ENCODE peak calls at places on chromosomes 12 and 14, in four cellular contexts. M is aorta, O is mammary epithelial cell, D is Panc1. V is an unnamed sample.

GRCh38 chr14:34227834-34228662 is 234.0 kb downstream of the SPTSSA start:
- DNase-seq in O (peak), M (peak), D (peak), V (no peak)

GRCh38 chr12:62813031-62813829 is 121.7 kb downstream of the PPM1H start:
- DNase-seq in O (peak), D (peak), M (peak), V (no peak)

GRCh38 chr12:24109381-24110039 is 160.0 kb upstream of the SOX5 start:
- DNase-seq in D (no peak), M (no peak), O (peak), V (no peak)

GRCh38 chr12:27193854-27194544 is 50.1 kb upstream of the STK38L start:
- DNase-seq in M (peak), D (no peak), O (peak), V (no peak)

GRCh38 chr14:59537476-59537875 is 39.1 kb downstream of the CCDC175 start:
- DNase-seq in O (no peak), D (no peak), M (no peak), V (no peak)

GRCh38 chr14:74401504-74402241 is 24.3 kb downstream of the SYNDIG1L start:
- DNase-seq in M (no peak), D (no peak), O (no peak), V (peak)

GRCh38 chr12:54301428-54302045 is 722 bp upstream of the NFE2 start:
- DNase-seq in M (no peak), O (no peak), D (no peak), V (no peak)

GRCh38 chr14:38074091-38074490 is 133.6 kb upstream of the SSTR1 start:
- DNase-seq in D (no peak), M (no peak), O (no peak), V (no peak)

GRCh38 chr12:57456145-57456700 is 1.1 kb downstream of the INHBE start:
- DNase-seq in O (peak), M (no peak), D (no peak), V (no peak)

GRCh38 chr12:64943686-64944085 is 119.2 kb downstream of the TBC1D30 start:
- DNase-seq in M (no peak), D (no peak), O (peak), V (no peak)

GRCh38 chr14:88639221-88639620 is 76.4 kb downstream of the ZC3H14 start:
- DNase-seq in D (no peak), M (no peak), O (no peak), V (no peak)

GRCh38 chr12:107436376-107436775 is 249.2 kb upstream of the PWP1 start:
- DNase-seq in M (no peak), D (no peak), O (peak), V (peak)

GRCh38 chr14:71113376-71113775 is 206.1 kb downstream of the PCNX1 start:
- DNase-seq in O (no peak), M (no peak), D (no peak), V (no peak)

GRCh38 chr14:76456200-76456599 is 80.3 kb downstream of the ESRRB start:
- DNase-seq in O (peak), D (no peak), M (no peak), V (no peak)

GRCh38 chr12:89889051-89889450 is 180.4 kb upstream of the ATP2B1 start:
- DNase-seq in M (no peak), O (peak), D (no peak), V (no peak)

GRCh38 chr12:12267801-12268200 is 957 bp upstream of the LRP6 start:
- DNase-seq in M (no peak), D (no peak), O (no peak), V (no peak)

GRCh38 chr12:70994217-70994788 is 73.8 kb upstream of the PTPRR start:
- DNase-seq in D (no peak), M (no peak), O (peak), V (no peak)

GRCh38 chr12:32885831-32886230 is 10.7 kb downstream of the PKP2 start:
- DNase-seq in O (no peak), D (no peak), M (no peak), V (no peak)

GRCh38 chr14:89445252-89445973 is 28.4 kb upstream of the FOXN3 start:
- DNase-seq in O (no peak), D (no peak), M (no peak), V (no peak)

GRCh38 chr12:124445826-124446225 is 121.6 kb downstream of the NCOR2 start:
- DNase-seq in O (no peak), M (peak), D (no peak), V (no peak)

GRCh38 chr12:49342914-49343731 is 3.6 kb upstream of the DNAJC22 start:
- DNase-seq in M (no peak), O (no peak), D (no peak), V (no peak)
- H3K27ac ChIP-seq in M (no peak), O (no peak), D (no peak), V (no peak)

DNA sequence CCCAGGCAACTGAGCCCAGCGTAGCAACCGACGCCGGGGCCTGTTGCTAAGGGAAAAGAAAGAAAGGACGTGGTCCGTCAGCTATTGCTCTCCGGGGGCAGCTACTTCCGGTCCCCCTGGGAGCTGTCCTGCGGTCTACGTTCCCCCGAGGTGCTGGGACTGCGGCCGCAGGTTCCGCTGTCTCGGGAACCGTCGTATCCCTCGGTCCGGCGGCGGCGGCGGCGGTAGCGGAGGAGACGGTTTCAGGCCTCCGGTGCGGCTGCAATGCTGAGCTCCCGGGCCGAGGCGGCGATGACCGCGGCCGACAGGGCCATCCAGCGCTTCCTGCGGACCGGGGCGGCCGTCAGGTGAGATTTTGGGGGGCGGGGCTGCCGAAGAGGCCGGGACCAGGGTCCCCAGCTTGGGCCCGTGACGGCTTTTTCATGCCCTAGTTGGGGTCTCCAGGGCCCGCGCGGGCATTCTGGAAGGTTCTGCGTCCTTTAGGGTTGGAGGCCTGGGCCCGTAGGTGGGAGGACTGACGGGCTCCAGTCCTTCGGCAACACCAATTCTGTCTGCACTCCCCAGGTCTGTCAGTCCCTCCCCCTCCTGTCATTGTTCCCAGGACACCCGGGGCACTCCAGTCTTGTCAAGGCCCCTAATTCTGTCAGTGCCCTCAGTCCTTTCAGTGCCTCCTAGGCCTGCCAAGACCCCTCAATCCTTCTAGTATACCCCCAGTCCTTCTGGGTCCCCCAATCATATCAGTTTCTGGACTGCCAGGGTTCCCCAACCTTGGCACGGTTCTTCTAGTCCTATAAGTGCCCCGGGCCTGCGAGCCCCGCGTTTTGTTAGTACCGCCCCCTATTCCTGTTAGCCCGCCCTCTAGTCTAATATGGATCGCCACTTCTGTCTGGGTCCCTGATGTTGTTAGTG is at the start of gene USP30:
- DNase-seq in D (no peak), O (peak), M (peak), V (peak)
- H3K27ac ChIP-seq in D (peak), O (peak), M (no peak), V (peak)

DNA sequence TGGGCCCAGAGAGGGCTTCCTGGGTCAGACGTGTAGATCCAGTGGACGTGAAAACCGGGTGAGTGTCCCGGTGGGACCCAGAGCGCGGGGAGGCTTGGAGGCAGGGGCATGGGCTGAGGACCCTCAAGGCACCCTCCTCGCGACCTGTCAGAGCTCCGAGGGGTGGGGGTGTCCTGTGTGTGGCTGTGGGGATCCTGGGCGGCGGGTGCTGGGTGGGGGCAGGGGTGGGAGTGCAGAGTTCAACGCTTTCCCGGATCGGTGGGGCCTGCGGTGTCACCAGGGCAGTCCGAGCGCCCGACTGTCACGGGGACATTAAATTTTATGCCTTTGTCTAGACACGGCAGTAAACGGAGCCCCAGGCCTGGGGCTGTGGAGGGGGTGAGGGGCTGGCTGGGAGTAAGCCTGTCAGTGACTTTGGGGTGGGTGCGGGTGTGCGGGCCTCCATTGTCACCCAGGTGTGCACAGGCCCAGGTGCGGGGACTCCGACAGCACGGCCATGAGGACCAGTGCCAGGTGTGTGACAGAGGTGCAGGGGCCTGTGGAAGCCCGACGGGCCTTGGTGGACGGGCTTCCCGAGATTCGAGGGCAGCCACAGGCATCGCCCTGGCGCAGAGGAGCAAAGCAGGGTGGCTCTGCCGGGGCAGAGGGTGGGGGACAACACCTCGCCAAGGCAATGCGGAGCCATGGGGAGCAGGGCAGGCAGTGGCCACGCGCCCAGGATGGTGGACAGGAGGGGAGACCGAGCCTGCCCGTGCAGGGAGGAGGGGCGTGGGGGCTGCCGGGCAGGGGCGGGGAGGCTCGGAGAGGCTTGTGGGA is 1.2 kb downstream of the TMEM121 start:
- DNase-seq in D (no peak), O (no peak), M (no peak), V (peak)
- H3K27ac ChIP-seq in D (no peak), O (no peak), M (no peak), V (no peak)

GRCh38 chr12:119230804-119231203 is 52.1 kb downstream of the HSPB8 start:
- DNase-seq in D (no peak), M (no peak), O (no peak), V (no peak)

GRCh38 chr12:119236372-119236771 is 57.6 kb downstream of the HSPB8 start:
- DNase-seq in D (no peak), O (no peak), M (no peak), V (no peak)

GRCh38 chr12:119231774-119232173 is 53.0 kb downstream of the HSPB8 start:
- DNase-seq in M (no peak), O (no peak), D (no peak), V (no peak)

GRCh38 chr12:119239040-119239439 is 60.3 kb downstream of the HSPB8 start:
- DNase-seq in O (no peak), M (no peak), D (no peak), V (no peak)

DNA sequence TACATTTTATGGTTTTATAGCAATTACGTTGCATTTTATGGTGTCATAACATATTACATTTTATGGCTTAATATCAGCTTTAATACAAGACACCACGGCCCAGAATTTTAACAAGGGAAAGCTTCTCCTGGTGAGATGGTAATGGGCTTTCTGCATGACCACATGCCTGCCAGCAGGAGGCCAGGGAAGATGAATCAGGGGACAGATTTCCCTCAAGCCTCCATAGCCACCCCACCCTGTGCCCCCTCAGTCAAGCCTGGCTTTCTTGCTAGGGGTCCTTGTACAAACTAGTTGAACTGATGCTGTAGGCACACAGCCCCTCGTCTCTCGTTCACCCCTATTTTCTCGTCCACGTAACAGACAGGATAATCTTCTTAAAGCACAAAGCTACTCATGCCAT is 56.6 kb downstream of the HSPB8 start:
- DNase-seq in D (no peak), M (no peak), O (no peak), V (no peak)
- H3K27ac ChIP-seq in D (no peak), M (no peak), O (no peak), V (no peak)

DNA sequence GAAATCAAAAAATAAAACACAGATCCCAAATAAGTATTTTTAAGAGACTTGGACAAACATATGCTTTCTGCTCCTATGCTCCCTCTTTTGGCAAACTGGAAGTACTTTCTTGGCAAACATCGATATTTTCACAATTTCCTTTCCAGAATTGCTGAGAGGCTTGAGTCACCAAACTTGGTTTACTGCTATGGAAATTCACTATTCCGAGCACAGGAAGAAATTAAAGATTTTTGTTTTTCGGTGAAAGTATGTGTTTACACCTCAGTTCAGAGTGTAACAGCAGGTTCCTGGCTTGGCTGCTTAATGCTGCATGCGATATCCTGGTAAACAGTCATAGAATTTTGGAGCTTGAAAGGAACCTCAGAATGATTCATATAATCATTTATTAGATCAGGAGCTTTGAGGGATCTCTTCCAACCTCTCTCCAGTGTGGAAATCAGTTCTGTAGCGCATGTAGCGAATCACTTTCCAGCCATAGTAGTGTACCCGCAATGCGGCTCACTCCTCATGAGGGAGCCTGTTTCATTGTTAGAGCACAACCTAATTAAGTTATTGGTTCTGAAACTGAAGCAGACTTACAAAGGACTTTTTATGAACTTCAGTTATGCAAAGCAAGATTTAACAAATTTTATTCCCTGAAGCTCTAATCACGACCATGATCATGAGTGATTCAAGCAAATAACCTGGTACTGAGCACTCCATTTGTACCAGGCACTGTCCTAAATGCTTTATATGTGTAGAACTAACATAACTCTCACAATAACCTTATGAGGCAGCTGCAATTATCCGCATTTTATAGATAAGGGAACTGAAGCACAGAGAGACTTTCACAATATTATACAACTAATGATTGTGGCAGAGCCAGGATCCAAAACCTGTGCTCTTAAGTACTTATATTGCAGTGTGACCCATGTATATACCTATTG is 56.4 kb upstream of the ATP2A2 start:
- DNase-seq in O (peak), D (no peak), M (no peak), V (no peak)
- H3K27ac ChIP-seq in O (peak), D (no peak), M (peak), V (peak)

DNA sequence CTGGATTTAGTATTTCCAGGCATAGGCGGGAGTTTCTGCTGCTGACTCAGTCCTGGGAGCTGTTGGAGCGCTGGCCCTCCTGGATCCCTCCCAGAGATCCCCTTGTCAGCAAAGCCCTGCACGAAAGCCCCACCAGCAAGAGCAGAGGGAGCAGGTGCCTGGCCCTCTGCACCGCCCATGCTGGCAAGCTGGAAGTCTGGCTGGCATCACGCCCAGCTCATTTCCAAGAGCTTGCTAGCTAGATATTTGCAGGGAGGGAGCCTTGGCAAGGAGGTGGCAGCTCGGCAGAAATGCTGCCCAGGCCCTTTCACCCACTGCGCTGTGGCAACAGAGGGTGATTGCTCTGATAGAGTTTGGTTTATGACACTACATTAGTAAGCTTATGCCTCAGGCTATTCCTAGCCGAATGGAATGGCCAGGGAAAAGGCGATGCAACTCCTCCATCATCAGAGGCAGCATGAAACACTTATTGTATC is 193.9 kb downstream of the EMP1 start:
- DNase-seq in O (peak), D (no peak), M (peak), V (peak)
- H3K27ac ChIP-seq in O (no peak), D (no peak), M (peak), V (no peak)

GRCh38 chr12:76096079-76096651 is 11.7 kb upstream of the NAP1L1 start:
- DNase-seq in M (no peak), D (no peak), O (no peak), V (no peak)

GRCh38 chr12:76091245-76091757 is 6.8 kb upstream of the NAP1L1 start:
- DNase-seq in O (no peak), M (no peak), D (no peak), V (no peak)

GRCh38 chr12:76094754-76095153 is 10.3 kb upstream of the NAP1L1 start:
- DNase-seq in O (no peak), D (no peak), M (no peak), V (no peak)
- H3K27ac ChIP-seq in O (no peak), D (no peak), M (no peak), V (no peak)

DNA sequence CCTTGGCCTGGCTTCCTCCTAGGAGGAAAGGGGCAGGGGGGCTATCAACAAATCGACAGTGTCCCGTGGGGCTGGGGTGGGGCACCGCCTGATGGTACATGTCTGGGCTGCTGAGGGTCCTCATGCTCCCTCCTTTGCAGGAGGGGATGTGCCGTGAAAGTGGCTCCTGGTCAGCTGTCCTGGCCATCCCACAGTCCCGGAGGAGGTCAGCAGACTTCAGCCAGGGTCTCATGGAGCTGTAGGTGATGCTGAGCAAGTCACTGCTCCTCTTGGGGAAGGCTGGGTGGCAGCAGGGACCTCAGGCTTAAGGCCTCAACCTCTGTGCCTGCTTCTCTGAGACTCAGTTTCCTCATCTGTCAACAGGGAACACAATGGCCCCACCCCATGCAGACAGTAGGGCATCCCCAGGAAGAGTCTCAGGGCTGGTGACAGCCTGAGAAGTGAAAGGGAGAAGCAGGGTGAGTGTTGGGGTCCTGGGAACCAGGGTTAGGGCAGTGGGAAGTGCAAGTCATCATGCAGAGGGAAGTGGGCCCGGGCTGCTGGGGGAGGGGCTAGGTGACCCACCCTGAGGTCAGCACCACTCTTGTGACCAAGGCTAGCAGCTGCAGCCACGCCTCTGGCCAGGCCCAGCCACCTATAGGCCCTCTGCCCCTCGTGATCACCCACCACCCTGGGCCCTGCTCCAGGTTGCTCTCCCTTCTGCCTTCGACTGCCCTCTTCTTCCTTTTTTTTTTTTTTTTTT is 4.4 kb upstream of the TNFAIP2 start:
- DNase-seq in M (no peak), O (no peak), D (no peak), V (no peak)
- H3K27ac ChIP-seq in M (no peak), O (no peak), D (peak), V (no peak)

V was measured in RWPE2.